ENCODE peak calls at places on chromosomes 3 and 15, in nine cellular contexts. One of them, this sample, is unnamed.

GRCh38 chr3:106401666-106402319 is 533.0 kb upstream of the CBLB start:
- DNase-seq in HFFc6: peak; percentile 7
- DNase-seq in lower lobe of right lung: no peak
- DNase-seq in PC-9: no peak
- DNase-seq in GM10248: no peak
- DNase-seq in posterior cingulate gyrus: no peak
- DNase-seq in CD8-positive, alpha-beta T cell: no peak
- DNase-seq in stimulated activated naive CD4-positive, alpha-beta T cell treated with Interleukin-2 at 50 U/mL for 16 hours: no peak
- DNase-seq in activated CD8-positive, alpha-beta memory T cell treated with anti-CD3 and anti-CD28 coated beads for 48 hours: no peak
- DNase-seq in this sample: no peak

GRCh38 chr15:47870956-47871625 is 153.8 kb downstream of the SEMA6D start:
- DNase-seq in HFFc6: peak; percentile 24
- DNase-seq in lower lobe of right lung: no peak
- DNase-seq in PC-9: no peak
- DNase-seq in GM10248: no peak
- DNase-seq in posterior cingulate gyrus: no peak
- DNase-seq in CD8-positive, alpha-beta T cell: no peak
- DNase-seq in stimulated activated naive CD4-positive, alpha-beta T cell treated with Interleukin-2 at 50 U/mL for 16 hours: no peak
- DNase-seq in activated CD8-positive, alpha-beta memory T cell treated with anti-CD3 and anti-CD28 coated beads for 48 hours: no peak
- DNase-seq in this sample: no peak

GRCh38 chr15:77027111-77027696 is 32.3 kb downstream of the PSTPIP1 start:
- DNase-seq in HFFc6: no peak
- DNase-seq in lower lobe of right lung: no peak
- DNase-seq in PC-9: no peak
- DNase-seq in GM10248: no peak
- DNase-seq in posterior cingulate gyrus: peak; percentile 10
- DNase-seq in CD8-positive, alpha-beta T cell: no peak
- DNase-seq in stimulated activated naive CD4-positive, alpha-beta T cell treated with Interleukin-2 at 50 U/mL for 16 hours: no peak
- DNase-seq in activated CD8-positive, alpha-beta memory T cell treated with anti-CD3 and anti-CD28 coated beads for 48 hours: no peak
- DNase-seq in this sample: no peak

GRCh38 chr15:90642464-90643300 is 74.5 kb upstream of the BLM start:
- DNase-seq in HFFc6: no peak
- DNase-seq in lower lobe of right lung: peak; percentile 34
- DNase-seq in PC-9: no peak
- DNase-seq in GM10248: no peak
- DNase-seq in posterior cingulate gyrus: no peak
- DNase-seq in CD8-positive, alpha-beta T cell: no peak
- DNase-seq in stimulated activated naive CD4-positive, alpha-beta T cell treated with Interleukin-2 at 50 U/mL for 16 hours: no peak
- DNase-seq in activated CD8-positive, alpha-beta memory T cell treated with anti-CD3 and anti-CD28 coated beads for 48 hours: no peak
- DNase-seq in this sample: no peak

GRCh38 chr15:87219650-87220615 is 1036.6 kb downstream of the NTRK3 start:
- DNase-seq in HFFc6: peak; percentile 87
- DNase-seq in lower lobe of right lung: no peak
- DNase-seq in PC-9: no peak
- DNase-seq in GM10248: no peak
- DNase-seq in posterior cingulate gyrus: no peak
- DNase-seq in CD8-positive, alpha-beta T cell: no peak
- DNase-seq in stimulated activated naive CD4-positive, alpha-beta T cell treated with Interleukin-2 at 50 U/mL for 16 hours: no peak
- DNase-seq in activated CD8-positive, alpha-beta memory T cell treated with anti-CD3 and anti-CD28 coated beads for 48 hours: no peak
- DNase-seq in this sample: no peak

GRCh38 chr15:76162784-76163428 is 103.1 kb downstream of the TMEM266 start:
- DNase-seq in HFFc6: no peak
- DNase-seq in lower lobe of right lung: no peak
- DNase-seq in PC-9: no peak
- DNase-seq in GM10248: no peak
- DNase-seq in posterior cingulate gyrus: no peak
- DNase-seq in CD8-positive, alpha-beta T cell: no peak
- DNase-seq in stimulated activated naive CD4-positive, alpha-beta T cell treated with Interleukin-2 at 50 U/mL for 16 hours: no peak
- DNase-seq in activated CD8-positive, alpha-beta memory T cell treated with anti-CD3 and anti-CD28 coated beads for 48 hours: no peak
- DNase-seq in this sample: no peak

GRCh38 chr3:196938124-196938523 is 4.2 kb downstream of the NCBP2 start:
- DNase-seq in HFFc6: no peak
- DNase-seq in lower lobe of right lung: no peak
- DNase-seq in PC-9: no peak
- DNase-seq in GM10248: no peak
- DNase-seq in posterior cingulate gyrus: no peak
- DNase-seq in CD8-positive, alpha-beta T cell: no peak
- DNase-seq in stimulated activated naive CD4-positive, alpha-beta T cell treated with Interleukin-2 at 50 U/mL for 16 hours: no peak
- DNase-seq in activated CD8-positive, alpha-beta memory T cell treated with anti-CD3 and anti-CD28 coated beads for 48 hours: no peak
- DNase-seq in this sample: no peak

GRCh38 chr3:127844326-127844942 is 22.1 kb upstream of the MGLL start:
- DNase-seq in HFFc6: no peak
- DNase-seq in lower lobe of right lung: no peak
- DNase-seq in PC-9: no peak
- DNase-seq in GM10248: peak; percentile 53
- DNase-seq in posterior cingulate gyrus: no peak
- DNase-seq in CD8-positive, alpha-beta T cell: no peak
- DNase-seq in stimulated activated naive CD4-positive, alpha-beta T cell treated with Interleukin-2 at 50 U/mL for 16 hours: no peak
- DNase-seq in activated CD8-positive, alpha-beta memory T cell treated with anti-CD3 and anti-CD28 coated beads for 48 hours: no peak
- DNase-seq in this sample: no peak

GRCh38 chr3:193890036-193890897 is 245.7 kb upstream of the HES1 start:
- DNase-seq in HFFc6: no peak
- DNase-seq in lower lobe of right lung: no peak
- DNase-seq in PC-9: no peak
- DNase-seq in GM10248: no peak
- DNase-seq in posterior cingulate gyrus: no peak
- DNase-seq in CD8-positive, alpha-beta T cell: no peak
- DNase-seq in stimulated activated naive CD4-positive, alpha-beta T cell treated with Interleukin-2 at 50 U/mL for 16 hours: no peak
- DNase-seq in activated CD8-positive, alpha-beta memory T cell treated with anti-CD3 and anti-CD28 coated beads for 48 hours: no peak
- DNase-seq in this sample: no peak

GRCh38 chr15:34794590-34795206 is 651 bp downstream of the ACTC1 start:
- DNase-seq in HFFc6: no peak
- DNase-seq in lower lobe of right lung: no peak
- DNase-seq in PC-9: no peak
- DNase-seq in GM10248: no peak
- DNase-seq in posterior cingulate gyrus: no peak
- DNase-seq in CD8-positive, alpha-beta T cell: no peak
- DNase-seq in stimulated activated naive CD4-positive, alpha-beta T cell treated with Interleukin-2 at 50 U/mL for 16 hours: no peak
- DNase-seq in activated CD8-positive, alpha-beta memory T cell treated with anti-CD3 and anti-CD28 coated beads for 48 hours: no peak
- DNase-seq in this sample: no peak

GRCh38 chr15:25512957-25513356 is 74.1 kb upstream of the UBE3A start:
- DNase-seq in HFFc6: no peak
- DNase-seq in lower lobe of right lung: no peak
- DNase-seq in PC-9: no peak
- DNase-seq in GM10248: no peak
- DNase-seq in posterior cingulate gyrus: no peak
- DNase-seq in CD8-positive, alpha-beta T cell: no peak
- DNase-seq in stimulated activated naive CD4-positive, alpha-beta T cell treated with Interleukin-2 at 50 U/mL for 16 hours: no peak
- DNase-seq in activated CD8-positive, alpha-beta memory T cell treated with anti-CD3 and anti-CD28 coated beads for 48 hours: no peak
- DNase-seq in this sample: no peak

GRCh38 chr3:31546152-31546551 is 13.4 kb downstream of the STT3B start:
- DNase-seq in HFFc6: no peak
- DNase-seq in lower lobe of right lung: no peak
- DNase-seq in PC-9: no peak
- DNase-seq in GM10248: no peak
- DNase-seq in posterior cingulate gyrus: no peak
- DNase-seq in CD8-positive, alpha-beta T cell: no peak
- DNase-seq in stimulated activated naive CD4-positive, alpha-beta T cell treated with Interleukin-2 at 50 U/mL for 16 hours: no peak
- DNase-seq in activated CD8-positive, alpha-beta memory T cell treated with anti-CD3 and anti-CD28 coated beads for 48 hours: no peak
- DNase-seq in this sample: no peak

GRCh38 chr3:130963878-130964277 is 62.7 kb downstream of the ASTE1 start:
- DNase-seq in HFFc6: peak; percentile 90
- DNase-seq in lower lobe of right lung: no peak
- DNase-seq in PC-9: peak; percentile 19
- DNase-seq in GM10248: no peak
- DNase-seq in posterior cingulate gyrus: no peak
- DNase-seq in CD8-positive, alpha-beta T cell: no peak
- DNase-seq in stimulated activated naive CD4-positive, alpha-beta T cell treated with Interleukin-2 at 50 U/mL for 16 hours: no peak
- DNase-seq in activated CD8-positive, alpha-beta memory T cell treated with anti-CD3 and anti-CD28 coated beads for 48 hours: no peak
- DNase-seq in this sample: peak; percentile 63

GRCh38 chr3:170811928-170812591 is 57.9 kb downstream of the RPL22L1 start:
- DNase-seq in HFFc6: peak; percentile 76
- DNase-seq in lower lobe of right lung: peak; percentile 52
- DNase-seq in PC-9: peak; percentile 84
- DNase-seq in GM10248: peak; percentile 77
- DNase-seq in posterior cingulate gyrus: peak; percentile 74
- DNase-seq in CD8-positive, alpha-beta T cell: peak; percentile 38
- DNase-seq in stimulated activated naive CD4-positive, alpha-beta T cell treated with Interleukin-2 at 50 U/mL for 16 hours: peak; percentile 36
- DNase-seq in activated CD8-positive, alpha-beta memory T cell treated with anti-CD3 and anti-CD28 coated beads for 48 hours: peak; percentile 7
- DNase-seq in this sample: peak; percentile 76

GRCh38 chr15:93706476-93706875 is 524.9 kb upstream of the MCTP2 start:
- DNase-seq in HFFc6: no peak
- DNase-seq in lower lobe of right lung: no peak
- DNase-seq in PC-9: no peak
- DNase-seq in GM10248: no peak
- DNase-seq in posterior cingulate gyrus: no peak
- DNase-seq in CD8-positive, alpha-beta T cell: no peak
- DNase-seq in stimulated activated naive CD4-positive, alpha-beta T cell treated with Interleukin-2 at 50 U/mL for 16 hours: no peak
- DNase-seq in activated CD8-positive, alpha-beta memory T cell treated with anti-CD3 and anti-CD28 coated beads for 48 hours: no peak
- DNase-seq in this sample: no peak

GRCh38 chr3:147895509-147895908 is 486.3 kb downstream of the ZIC1 start:
- DNase-seq in HFFc6: no peak
- DNase-seq in lower lobe of right lung: no peak
- DNase-seq in PC-9: no peak
- DNase-seq in GM10248: no peak
- DNase-seq in posterior cingulate gyrus: no peak
- DNase-seq in CD8-positive, alpha-beta T cell: no peak
- DNase-seq in stimulated activated naive CD4-positive, alpha-beta T cell treated with Interleukin-2 at 50 U/mL for 16 hours: no peak
- DNase-seq in activated CD8-positive, alpha-beta memory T cell treated with anti-CD3 and anti-CD28 coated beads for 48 hours: no peak
- DNase-seq in this sample: no peak

GRCh38 chr3:41652931-41653330 is 309.0 kb downstream of the ULK4 start:
- DNase-seq in HFFc6: peak; percentile 38
- DNase-seq in lower lobe of right lung: no peak
- DNase-seq in PC-9: no peak
- DNase-seq in GM10248: no peak
- DNase-seq in posterior cingulate gyrus: no peak
- DNase-seq in CD8-positive, alpha-beta T cell: no peak
- DNase-seq in stimulated activated naive CD4-positive, alpha-beta T cell treated with Interleukin-2 at 50 U/mL for 16 hours: no peak
- DNase-seq in activated CD8-positive, alpha-beta memory T cell treated with anti-CD3 and anti-CD28 coated beads for 48 hours: no peak
- DNase-seq in this sample: no peak

GRCh38 chr3:137990427-137990826 is 19.5 kb upstream of the CLDN18 start:
- DNase-seq in HFFc6: no peak
- DNase-seq in lower lobe of right lung: no peak
- DNase-seq in PC-9: no peak
- DNase-seq in GM10248: no peak
- DNase-seq in posterior cingulate gyrus: no peak
- DNase-seq in CD8-positive, alpha-beta T cell: no peak
- DNase-seq in stimulated activated naive CD4-positive, alpha-beta T cell treated with Interleukin-2 at 50 U/mL for 16 hours: no peak
- DNase-seq in activated CD8-positive, alpha-beta memory T cell treated with anti-CD3 and anti-CD28 coated beads for 48 hours: no peak
- DNase-seq in this sample: no peak

GRCh38 chr15:40087991-40088928 is 20.4 kb downstream of the BMF start:
- DNase-seq in HFFc6: no peak
- DNase-seq in lower lobe of right lung: no peak
- DNase-seq in PC-9: no peak
- DNase-seq in GM10248: no peak
- DNase-seq in posterior cingulate gyrus: no peak
- DNase-seq in CD8-positive, alpha-beta T cell: no peak
- DNase-seq in stimulated activated naive CD4-positive, alpha-beta T cell treated with Interleukin-2 at 50 U/mL for 16 hours: no peak
- DNase-seq in activated CD8-positive, alpha-beta memory T cell treated with anti-CD3 and anti-CD28 coated beads for 48 hours: no peak
- DNase-seq in this sample: no peak

GRCh38 chr15:44812029-44812517 is 75.7 kb downstream of the TRIM69 start:
- DNase-seq in HFFc6: no peak
- DNase-seq in lower lobe of right lung: no peak
- DNase-seq in PC-9: no peak
- DNase-seq in GM10248: no peak
- DNase-seq in posterior cingulate gyrus: no peak
- DNase-seq in CD8-positive, alpha-beta T cell: no peak
- DNase-seq in stimulated activated naive CD4-positive, alpha-beta T cell treated with Interleukin-2 at 50 U/mL for 16 hours: no peak
- DNase-seq in activated CD8-positive, alpha-beta memory T cell treated with anti-CD3 and anti-CD28 coated beads for 48 hours: no peak
- DNase-seq in this sample: no peak

GRCh38 chr3:32132121-32132520 is 25.7 kb downstream of the GPD1L start:
- DNase-seq in HFFc6: no peak
- DNase-seq in lower lobe of right lung: no peak
- DNase-seq in PC-9: no peak
- DNase-seq in GM10248: no peak
- DNase-seq in posterior cingulate gyrus: no peak
- DNase-seq in CD8-positive, alpha-beta T cell: no peak
- DNase-seq in stimulated activated naive CD4-positive, alpha-beta T cell treated with Interleukin-2 at 50 U/mL for 16 hours: no peak
- DNase-seq in activated CD8-positive, alpha-beta memory T cell treated with anti-CD3 and anti-CD28 coated beads for 48 hours: no peak
- DNase-seq in this sample: no peak

GRCh38 chr15:73957276-73957675 is 31.0 kb downstream of the LOXL1 start:
- DNase-seq in HFFc6: no peak
- DNase-seq in lower lobe of right lung: no peak
- DNase-seq in PC-9: peak; percentile 46
- DNase-seq in GM10248: no peak
- DNase-seq in posterior cingulate gyrus: no peak
- DNase-seq in CD8-positive, alpha-beta T cell: no peak
- DNase-seq in stimulated activated naive CD4-positive, alpha-beta T cell treated with Interleukin-2 at 50 U/mL for 16 hours: no peak
- DNase-seq in activated CD8-positive, alpha-beta memory T cell treated with anti-CD3 and anti-CD28 coated beads for 48 hours: no peak
- DNase-seq in this sample: no peak

GRCh38 chr3:194450341-194450740 is 36.5 kb downstream of the ATP13A3 start:
- DNase-seq in HFFc6: no peak
- DNase-seq in lower lobe of right lung: no peak
- DNase-seq in PC-9: no peak
- DNase-seq in GM10248: no peak
- DNase-seq in posterior cingulate gyrus: no peak
- DNase-seq in CD8-positive, alpha-beta T cell: no peak
- DNase-seq in stimulated activated naive CD4-positive, alpha-beta T cell treated with Interleukin-2 at 50 U/mL for 16 hours: no peak
- DNase-seq in activated CD8-positive, alpha-beta memory T cell treated with anti-CD3 and anti-CD28 coated beads for 48 hours: no peak
- DNase-seq in this sample: peak; percentile 73

GRCh38 chr3:141243295-141243707 is 11.7 kb downstream of the PXYLP1 start:
- DNase-seq in HFFc6: no peak
- DNase-seq in lower lobe of right lung: no peak
- DNase-seq in PC-9: no peak
- DNase-seq in GM10248: no peak
- DNase-seq in posterior cingulate gyrus: no peak
- DNase-seq in CD8-positive, alpha-beta T cell: peak; percentile 54
- DNase-seq in stimulated activated naive CD4-positive, alpha-beta T cell treated with Interleukin-2 at 50 U/mL for 16 hours: peak; percentile 40
- DNase-seq in activated CD8-positive, alpha-beta memory T cell treated with anti-CD3 and anti-CD28 coated beads for 48 hours: peak; percentile 42
- DNase-seq in this sample: peak; percentile 16

GRCh38 chr3:82685761-82686160 is 924.3 kb upstream of the GBE1 start:
- DNase-seq in HFFc6: no peak
- DNase-seq in lower lobe of right lung: no peak
- DNase-seq in PC-9: no peak
- DNase-seq in GM10248: no peak
- DNase-seq in posterior cingulate gyrus: no peak
- DNase-seq in CD8-positive, alpha-beta T cell: no peak
- DNase-seq in stimulated activated naive CD4-positive, alpha-beta T cell treated with Interleukin-2 at 50 U/mL for 16 hours: no peak
- DNase-seq in activated CD8-positive, alpha-beta memory T cell treated with anti-CD3 and anti-CD28 coated beads for 48 hours: no peak
- DNase-seq in this sample: no peak

GRCh38 chr3:84974347-84974746 is 15.6 kb downstream of the CADM2 start:
- DNase-seq in HFFc6: no peak
- DNase-seq in lower lobe of right lung: no peak
- DNase-seq in PC-9: no peak
- DNase-seq in GM10248: no peak
- DNase-seq in posterior cingulate gyrus: no peak
- DNase-seq in CD8-positive, alpha-beta T cell: no peak
- DNase-seq in stimulated activated naive CD4-positive, alpha-beta T cell treated with Interleukin-2 at 50 U/mL for 16 hours: no peak
- DNase-seq in activated CD8-positive, alpha-beta memory T cell treated with anti-CD3 and anti-CD28 coated beads for 48 hours: no peak
- DNase-seq in this sample: peak; percentile 46

GRCh38 chr15:62719316-62719715 is 323.2 kb upstream of the TPM1 start:
- DNase-seq in HFFc6: peak; percentile 44
- DNase-seq in lower lobe of right lung: no peak
- DNase-seq in PC-9: no peak
- DNase-seq in GM10248: no peak
- DNase-seq in posterior cingulate gyrus: no peak
- DNase-seq in CD8-positive, alpha-beta T cell: no peak
- DNase-seq in stimulated activated naive CD4-positive, alpha-beta T cell treated with Interleukin-2 at 50 U/mL for 16 hours: no peak
- DNase-seq in activated CD8-positive, alpha-beta memory T cell treated with anti-CD3 and anti-CD28 coated beads for 48 hours: no peak
- DNase-seq in this sample: no peak

GRCh38 chr3:182794806-182795369 is 1.6 kb downstream of the ATP11B start:
- DNase-seq in HFFc6: no peak
- DNase-seq in lower lobe of right lung: no peak
- DNase-seq in PC-9: no peak
- DNase-seq in GM10248: no peak
- DNase-seq in posterior cingulate gyrus: no peak
- DNase-seq in CD8-positive, alpha-beta T cell: no peak
- DNase-seq in stimulated activated naive CD4-positive, alpha-beta T cell treated with Interleukin-2 at 50 U/mL for 16 hours: no peak
- DNase-seq in activated CD8-positive, alpha-beta memory T cell treated with anti-CD3 and anti-CD28 coated beads for 48 hours: no peak
- DNase-seq in this sample: peak; percentile 24

GRCh38 chr3:191460360-191460759 is 603 bp upstream of the PYDC2 start:
- DNase-seq in HFFc6: no peak
- DNase-seq in lower lobe of right lung: no peak
- DNase-seq in PC-9: no peak
- DNase-seq in GM10248: no peak
- DNase-seq in posterior cingulate gyrus: no peak
- DNase-seq in CD8-positive, alpha-beta T cell: no peak
- DNase-seq in stimulated activated naive CD4-positive, alpha-beta T cell treated with Interleukin-2 at 50 U/mL for 16 hours: no peak
- DNase-seq in activated CD8-positive, alpha-beta memory T cell treated with anti-CD3 and anti-CD28 coated beads for 48 hours: no peak
- DNase-seq in this sample: no peak

GRCh38 chr3:166013073-166013679 is 176.0 kb upstream of the BCHE start:
- DNase-seq in HFFc6: peak; percentile 15
- DNase-seq in lower lobe of right lung: no peak
- DNase-seq in PC-9: peak; percentile 11
- DNase-seq in GM10248: no peak
- DNase-seq in posterior cingulate gyrus: no peak
- DNase-seq in CD8-positive, alpha-beta T cell: no peak
- DNase-seq in stimulated activated naive CD4-positive, alpha-beta T cell treated with Interleukin-2 at 50 U/mL for 16 hours: no peak
- DNase-seq in activated CD8-positive, alpha-beta memory T cell treated with anti-CD3 and anti-CD28 coated beads for 48 hours: no peak
- DNase-seq in this sample: peak; percentile 61

GRCh38 chr3:84223512-84223911 is 735.3 kb upstream of the CADM2 start:
- DNase-seq in HFFc6: no peak
- DNase-seq in lower lobe of right lung: no peak
- DNase-seq in PC-9: no peak
- DNase-seq in GM10248: no peak
- DNase-seq in posterior cingulate gyrus: no peak
- DNase-seq in CD8-positive, alpha-beta T cell: no peak
- DNase-seq in stimulated activated naive CD4-positive, alpha-beta T cell treated with Interleukin-2 at 50 U/mL for 16 hours: no peak
- DNase-seq in activated CD8-positive, alpha-beta memory T cell treated with anti-CD3 and anti-CD28 coated beads for 48 hours: no peak
- DNase-seq in this sample: no peak

This sample was measured in RKO.